ENCODE peak calls at places on chromosomes 2 and 18, in four cellular contexts. S is mammary epithelial cell, P is A549, N is upper lobe of right lung. O is an unnamed sample.

GRCh38 chr2:200077210-200077650 is 121.8 kb downstream of the MAIP1 start:
- DNase-seq in S (peak; percentile 20), P (peak; percentile 48), N (no peak), O (no peak)

GRCh38 chr18:2847341-2848144 is 737 bp downstream of the EMILIN2 start:
- DNase-seq in S (peak; percentile 22), P (no peak), N (peak; percentile 73), O (no peak)

GRCh38 chr2:41869542-41870256 is 178.1 kb upstream of the PKDCC start:
- DNase-seq in S (peak; percentile 23), P (peak; percentile 75), N (peak; percentile 84), O (peak; percentile 35)

GRCh38 chr2:120442541-120442922 is 96.6 kb downstream of the INHBB start:
- DNase-seq in S (no peak), P (no peak), N (no peak), O (no peak)

GRCh38 chr2:53475320-53475719 is 292.3 kb upstream of the CHAC2 start:
- DNase-seq in S (peak; percentile 87), P (peak; percentile 14), N (no peak), O (no peak)

GRCh38 chr2:217314021-217314460 is 454.2 kb upstream of the TNP1 start:
- DNase-seq in S (no peak), P (peak; percentile 19), N (no peak), O (no peak)

GRCh38 chr2:71454221-71455010 is 1.1 kb downstream of the DYSF start:
- DNase-seq in S (no peak), P (no peak), N (no peak), O (no peak)

GRCh38 chr2:130824492-130825061 is 12.1 kb upstream of the ARHGEF4 start:
- DNase-seq in S (peak; percentile 100), P (peak; percentile 83), N (peak; percentile 40), O (peak; percentile 26)

GRCh38 chr2:218832081-218832480 is 478 bp upstream of the PRKAG3 start:
- DNase-seq in S (no peak), P (no peak), N (no peak), O (no peak)

GRCh38 chr18:45365835-45366234 is 249.4 kb upstream of the SLC14A2 start:
- DNase-seq in S (no peak), P (no peak), N (no peak), O (no peak)

GRCh38 chr2:17680119-17680518 is 73.5 kb downstream of the SMC6 start:
- DNase-seq in S (peak; percentile 29), P (no peak), N (no peak), O (no peak)

GRCh38 chr2:192288290-192288689 is 93.6 kb upstream of the TMEFF2 start:
- DNase-seq in S (no peak), P (no peak), N (no peak), O (no peak)

GRCh38 chr2:175136334-175137215 is 31.4 kb downstream of the ATF2 start:
- DNase-seq in S (no peak), P (no peak), N (no peak), O (no peak)

GRCh38 chr2:179440642-179441251 is 176.1 kb upstream of the SESTD1 start:
- DNase-seq in S (no peak), P (peak; percentile 41), N (no peak), O (no peak)

GRCh38 chr18:40413160-40413559 is 1541.9 kb upstream of the PIK3C3 start:
- DNase-seq in S (no peak), P (peak; percentile 0), N (no peak), O (no peak)

GRCh38 chr2:142874293-142874814 is 3.1 kb upstream of the KYNU start:
- DNase-seq in S (peak; percentile 99), P (peak; percentile 98), N (peak; percentile 67), O (no peak)

GRCh38 chr2:217743980-217744761 is 258.6 kb downstream of the TNS1 start:
- DNase-seq in S (no peak), P (no peak), N (no peak), O (no peak)

GRCh38 chr2:236667526-236667925 is 97.9 kb downstream of the ACKR3 start:
- DNase-seq in S (no peak), P (no peak), N (no peak), O (no peak)

GRCh38 chr2:239386001-239386670 is 14.7 kb downstream of the HDAC4 start:
- DNase-seq in S (no peak), P (no peak), N (no peak), O (no peak)

DNA sequence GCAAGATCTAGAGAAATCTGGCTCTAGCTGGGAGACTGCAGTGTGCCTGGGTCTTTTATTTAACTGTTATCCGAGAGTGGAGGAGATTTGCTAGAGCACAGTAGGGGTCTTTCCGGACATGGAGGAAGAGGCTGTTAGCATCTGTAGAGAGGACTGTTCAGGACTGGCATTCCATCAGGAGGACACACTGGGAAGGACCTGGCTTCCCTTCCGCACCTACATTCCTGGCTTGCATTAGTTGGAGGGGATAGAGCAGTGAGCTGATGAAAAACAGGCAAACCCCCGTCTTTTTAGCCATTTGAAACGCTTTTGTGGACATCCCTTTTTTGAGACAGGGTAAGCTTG is 874 bp upstream of the PIEZO2 start:
- DNase-seq in S (no peak), P (no peak), N (no peak), O (no peak)
- H3K27ac ChIP-seq in S (no peak overlapping the region), P (no peak overlapping the region), N (no peak overlapping the region), O (no peak overlapping the region)

GRCh38 chr2:25365241-25365640 is 23.5 kb upstream of the DNMT3A start:
- DNase-seq in S (peak; percentile 19), P (no peak), N (no peak), O (no peak)

GRCh38 chr2:25363733-25364132 is 22.0 kb upstream of the DNMT3A start:
- DNase-seq in S (no peak), P (no peak), N (no peak), O (no peak)

GRCh38 chr2:25362049-25362563 is 20.4 kb upstream of the DNMT3A start:
- DNase-seq in S (peak; percentile 77), P (peak; percentile 94), N (peak; percentile 93), O (peak; percentile 90)

GRCh38 chr2:25361261-25362048 is 19.7 kb upstream of the DNMT3A start:
- DNase-seq in S (no peak), P (no peak), N (no peak), O (no peak)

GRCh38 chr2:25362564-25363145 is 20.9 kb upstream of the DNMT3A start:
- DNase-seq in S (no peak), P (no peak), N (no peak), O (no peak)
- H3K27ac ChIP-seq in S (no peak overlapping the region), P (peak overlapping the region; percentile 58), N (peak overlapping the region; percentile 72), O (peak overlapping the region; percentile 36)

GRCh38 chr2:156400704-156401678 is 35.2 kb upstream of the GPD2 start:
- DNase-seq in S (peak; percentile 77), P (peak; percentile 82), N (peak; percentile 78), O (peak; percentile 84)

GRCh38 chr2:156399950-156400703 is 36.1 kb upstream of the GPD2 start:
- DNase-seq in S (peak; percentile 78), P (peak; percentile 92), N (peak; percentile 91), O (peak; percentile 91)

GRCh38 chr2:156397229-156397628 is 39.0 kb upstream of the GPD2 start:
- DNase-seq in S (no peak), P (no peak), N (no peak), O (no peak)

GRCh38 chr2:156398176-156398575 is 38.0 kb upstream of the GPD2 start:
- DNase-seq in S (no peak), P (no peak), N (no peak), O (no peak)

DNA sequence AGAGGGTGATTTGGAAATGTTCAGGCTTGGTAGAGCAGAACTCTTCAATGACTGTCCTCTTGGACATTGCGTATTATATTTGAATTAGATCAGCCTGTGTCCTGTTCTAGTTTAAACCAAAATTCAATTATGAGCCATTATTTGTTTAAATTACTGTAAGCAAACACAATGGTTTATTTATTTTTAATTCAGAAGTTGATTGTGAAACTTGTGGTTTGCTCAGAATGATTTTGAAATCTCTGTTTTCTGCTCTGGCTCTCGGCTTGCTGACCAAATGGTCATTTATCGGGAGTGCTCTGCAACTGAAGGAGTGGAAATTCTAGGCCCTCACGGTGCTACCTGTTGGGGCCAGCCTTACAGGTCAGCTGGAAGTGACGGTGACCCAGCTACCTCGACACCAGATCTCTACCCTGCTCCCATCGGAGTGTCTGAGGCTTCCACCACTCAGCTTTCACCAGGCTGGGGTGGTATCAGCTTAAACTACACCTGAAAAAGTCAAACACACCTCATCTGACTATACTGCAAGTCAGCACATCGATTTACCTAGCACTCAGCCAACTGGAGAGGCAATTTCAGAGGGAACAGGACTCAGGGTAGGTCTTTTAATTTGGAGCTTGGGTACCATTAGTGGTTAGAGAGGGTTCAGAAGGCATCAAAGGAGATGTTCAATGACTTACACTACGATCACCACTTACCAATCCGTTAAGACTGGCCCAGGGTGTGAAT is 36.8 kb upstream of the GPD2 start:
- DNase-seq in S (peak; percentile 57), P (no peak), N (peak; percentile 65), O (no peak)
- H3K27ac ChIP-seq in S (peak overlapping the region; percentile 78), P (peak overlapping the region; percentile 75), N (peak overlapping the region; percentile 90), O (peak overlapping the region; percentile 99)

DNA sequence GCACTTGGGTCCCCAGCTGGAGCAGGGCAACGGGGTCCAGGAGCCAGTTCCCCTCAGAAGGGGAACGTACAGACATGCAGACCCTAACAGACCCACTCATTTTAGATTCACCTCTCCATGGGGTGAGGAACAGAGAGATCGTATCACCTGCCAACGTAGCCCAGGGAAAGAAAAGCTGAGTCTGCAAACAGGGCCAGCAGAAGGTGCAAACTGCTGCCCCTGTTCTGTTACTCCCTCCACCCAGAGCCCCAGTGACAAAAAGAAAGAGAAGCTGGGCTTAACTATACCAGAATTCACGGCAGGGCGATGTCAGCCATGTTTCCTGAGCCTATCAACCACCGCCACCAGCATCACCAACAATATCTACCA is 817 bp upstream of the HS1BP3 start:
- DNase-seq in S (no peak), P (no peak), N (no peak), O (no peak)
- H3K27ac ChIP-seq in S (no peak overlapping the region), P (peak overlapping the region; percentile 94), N (peak overlapping the region; percentile 97), O (peak overlapping the region; percentile 91)

DNA sequence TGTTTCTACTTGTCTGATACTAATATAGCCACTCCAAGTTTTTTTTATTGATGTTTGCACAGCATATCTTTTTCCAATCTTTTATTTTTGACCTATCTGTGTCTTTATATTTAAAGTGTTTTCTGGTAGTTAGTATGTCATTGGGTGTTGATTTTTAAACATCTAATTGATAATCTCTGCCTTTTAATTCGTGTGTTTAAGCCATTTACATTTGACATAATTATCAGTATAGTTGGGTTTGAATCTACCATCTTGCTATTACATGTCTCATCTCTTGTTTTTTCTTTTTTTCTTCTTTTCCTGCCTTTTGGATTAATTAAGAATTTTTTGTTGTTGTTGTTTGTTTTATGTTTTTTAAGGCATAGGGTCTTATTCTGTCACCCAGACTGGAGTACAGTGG is 44.2 kb downstream of the TAF1B start:
- DNase-seq in S (no peak), P (no peak), N (no peak), O (no peak)
- H3K27ac ChIP-seq in S (no peak overlapping the region), P (no peak overlapping the region), N (no peak overlapping the region), O (no peak overlapping the region)

GRCh38 chr2:134207589-134208209 is 46.2 kb upstream of the MGAT5 start:
- DNase-seq in S (peak; percentile 43), P (peak; percentile 69), N (peak; percentile 80), O (peak; percentile 3)
- H3K27ac ChIP-seq in S (no peak overlapping the region), P (no peak overlapping the region), N (no peak overlapping the region), O (no peak overlapping the region)

GRCh38 chr2:189328451-189329249 is 112.6 kb upstream of the WDR75 start:
- DNase-seq in S (no peak), P (no peak), N (no peak), O (no peak)

GRCh38 chr2:189327879-189328351 is 113.4 kb upstream of the WDR75 start:
- DNase-seq in S (no peak), P (no peak), N (no peak), O (no peak)
- H3K27ac ChIP-seq in S (no peak overlapping the region), P (no peak overlapping the region), N (no peak overlapping the region), O (no peak overlapping the region)

GRCh38 chr2:24842081-24843050 is 49.1 kb downstream of the CENPO start:
- DNase-seq in S (no peak), P (no peak), N (no peak), O (no peak)
- H3K27ac ChIP-seq in S (no peak overlapping the region), P (no peak overlapping the region), N (no peak overlapping the region), O (no peak overlapping the region)

GRCh38 chr2:28650261-28650584 is 101.4 kb upstream of the PPP1CB start:
- DNase-seq in S (no peak), P (no peak), N (no peak), O (no peak)
- H3K27ac ChIP-seq in S (peak overlapping the region; percentile 73), P (no peak overlapping the region), N (no peak overlapping the region), O (no peak overlapping the region)

O was measured in caudate nucleus.